ENCODE peak calls at places on chromosomes 16 and 17, in four cellular contexts. Z is stimulated activated CD4-positive, alpha-beta T cell treated with anti-CD3 and anti-CD28 coated beads, Interleukin-4, amount 100 ng/mL, for 1 hour; A is mucosa of descending colon; W is central memory CD4-positive, alpha-beta T cell. Y is an unnamed sample.
A peak's percentile ranks its signal among the peaks of the same experiment; 100 is the strongest.

GRCh38 chr16:66065869-66066403 is 300.6 kb upstream of the CDH5 start:
- DNase-seq in Z (no peak), A (no peak), W (no peak), Y (no peak)

GRCh38 chr17:38430316-38430715 is 2.1 kb downstream of the ARHGAP23 start:
- DNase-seq in Z (no peak), A (no peak), W (no peak), Y (no peak)

GRCh38 chr16:70523013-70523620 is at the start of gene COG4:
- DNase-seq in Z (peak; percentile 90), A (peak; percentile 92), W (peak; percentile 89), Y (peak; percentile 97)

GRCh38 chr16:29877266-29877961 is 14.4 kb upstream of the CDIPT start:
- DNase-seq in Z (peak; percentile 56), A (no peak), W (peak; percentile 33), Y (no peak)

GRCh38 chr17:77125432-77125901 is 15.3 kb upstream of the SEC14L1 start:
- DNase-seq in Z (no peak), A (no peak), W (no peak), Y (no peak)

GRCh38 chr17:9123594-9124553 is 102.6 kb downstream of the NTN1 start:
- DNase-seq in Z (no peak), A (no peak), W (no peak), Y (no peak)

GRCh38 chr16:66894055-66894454 is 13.7 kb downstream of the PDP2 start:
- DNase-seq in Z (no peak), A (no peak), W (no peak), Y (no peak)

GRCh38 chr17:7651097-7651958 is 602 bp downstream of the ATP1B2 start:
- DNase-seq in Z (no peak), A (no peak), W (no peak), Y (no peak)

GRCh38 chr16:84040823-84041391 is 1.7 kb downstream of the SLC38A8 start:
- DNase-seq in Z (no peak), A (no peak), W (no peak), Y (peak; percentile 52)

GRCh38 chr17:5919104-5919503 is 151.1 kb upstream of the WSCD1 start:
- DNase-seq in Z (no peak), A (no peak), W (no peak), Y (peak; percentile 0)

GRCh38 chr16:89922884-89923639 is at the start of gene TUBB3:
- DNase-seq in Z (peak; percentile 37), A (peak; percentile 69), W (no peak), Y (no peak)

GRCh38 chr16:55324491-55325447 is 766 bp downstream of the IRX6 start:
- DNase-seq in Z (no peak), A (no peak), W (no peak), Y (no peak)

GRCh38 chr17:74935585-74936469 is at the start of gene OTOP3:
- DNase-seq in Z (no peak), A (no peak), W (no peak), Y (no peak)

GRCh38 chr17:80470603-80471002 is 5.8 kb downstream of the NPTX1 start:
- DNase-seq in Z (no peak), A (no peak), W (no peak), Y (no peak)

GRCh38 chr16:87895641-87896141 is 26.4 kb upstream of the SLC7A5 start:
- DNase-seq in Z (peak; percentile 76), A (peak; percentile 45), W (peak; percentile 36), Y (no peak)

GRCh38 chr17:39563476-39563875 is 44.2 kb downstream of the NEUROD2 start:
- DNase-seq in Z (no peak), A (no peak), W (no peak), Y (no peak)

GRCh38 chr17:75693500-75694481 is 26.7 kb downstream of the SAP30BP start:
- DNase-seq in Z (no peak), A (peak; percentile 44), W (no peak), Y (peak; percentile 65)

GRCh38 chr17:61284746-61285145 is 114.9 kb upstream of the TBX2 start:
- DNase-seq in Z (no peak), A (no peak), W (no peak), Y (no peak)

GRCh38 chr16:31382485-31383161 is 10.5 kb upstream of the ITGAD start:
- DNase-seq in Z (peak; percentile 61), A (peak; percentile 79), W (peak; percentile 30), Y (peak; percentile 93)

GRCh38 chr17:49494937-49495841 is at the start of gene NGFR:
- DNase-seq in Z (peak; percentile 53), A (peak; percentile 23), W (peak; percentile 33), Y (peak; percentile 87)

GRCh38 chr16:57301126-57301817 is 16.8 kb upstream of the PLLP start:
- DNase-seq in Z (no peak), A (peak; percentile 32), W (no peak), Y (peak; percentile 82)

GRCh38 chr17:9254841-9255240 is 233.5 kb downstream of the NTN1 start:
- DNase-seq in Z (no peak), A (no peak), W (no peak), Y (no peak)

GRCh38 chr16:17397499-17397891 is 73.3 kb downstream of the XYLT1 start:
- DNase-seq in Z (no peak), A (peak; percentile 68), W (peak; percentile 33), Y (no peak)

GRCh38 chr16:50268352-50268751 is 2.0 kb downstream of the ADCY7 start:
- DNase-seq in Z (no peak), A (no peak), W (no peak), Y (peak; percentile 45)

GRCh38 chr16:58114827-58115825 is 14.1 kb downstream of the CFAP20 start:
- DNase-seq in Z (no peak), A (no peak), W (no peak), Y (no peak)

GRCh38 chr16:55625843-55626242 is 29.9 kb upstream of the SLC6A2 start:
- DNase-seq in Z (no peak), A (no peak), W (no peak), Y (no peak)

GRCh38 chr17:77058016-77058415 is 82.8 kb upstream of the SEC14L1 start:
- DNase-seq in Z (no peak), A (no peak), W (no peak), Y (no peak)

GRCh38 chr17:80945736-80946135 is 45.9 kb upstream of the CHMP6 start:
- DNase-seq in Z (no peak), A (no peak), W (no peak), Y (peak; percentile 50)

GRCh38 chr17:61326330-61326729 is 73.3 kb upstream of the TBX2 start:
- DNase-seq in Z (no peak), A (no peak), W (no peak), Y (no peak)

GRCh38 chr17:61294777-61295176 is 104.9 kb upstream of the TBX2 start:
- DNase-seq in Z (no peak), A (no peak), W (no peak), Y (no peak)

GRCh38 chr17:48491527-48492273 is 39.1 kb downstream of the HOXB1 start:
- DNase-seq in Z (no peak), A (no peak), W (no peak), Y (no peak)

GRCh38 chr16:70730944-70731343 is 45.1 kb upstream of the MTSS2 start:
- DNase-seq in Z (no peak), A (no peak), W (no peak), Y (no peak)

GRCh38 chr17:48720263-48721008 is 1.9 kb downstream of the PRAC1 start:
- DNase-seq in Z (no peak), A (peak; percentile 45), W (no peak), Y (no peak)

GRCh38 chr17:31147507-31148202 is 52.9 kb downstream of the NF1 start:
- DNase-seq in Z (no peak), A (no peak), W (no peak), Y (no peak)

GRCh38 chr17:78127888-78128615 is 503 bp downstream of the TMC6 start:
- DNase-seq in Z (no peak), A (no peak), W (no peak), Y (peak; percentile 90)

GRCh38 chr16:12625068-12625467 is 178.6 kb downstream of the CPPED1 start:
- DNase-seq in Z (peak; percentile 30), A (no peak), W (no peak), Y (no peak)

GRCh38 chr16:87319011-87319410 is 1.8 kb upstream of the C16orf95 start:
- DNase-seq in Z (no peak), A (no peak), W (no peak), Y (peak; percentile 4)

GRCh38 chr17:64259922-64260321 is 3.1 kb downstream of the TEX2 start:
- DNase-seq in Z (no peak), A (no peak), W (no peak), Y (no peak)

GRCh38 chr17:76266244-76266938 is 1.2 kb downstream of the UBALD2 start:
- DNase-seq in Z (no peak), A (peak; percentile 64), W (no peak), Y (no peak)